ENCODE peak calls at places on chromosomes 3 and 15, in nine cellular contexts. One of them, this sample, is unnamed.

GRCh38 chr3:53229171-53229570 is 26.7 kb downstream of the TKT start:
- DNase-seq in occipital lobe: no peak
- DNase-seq in RWPE1: no peak
- DNase-seq in amygdala: no peak
- DNase-seq in HFFc6: no peak
- DNase-seq in SHP77 treated with DMSO at 0.1 percent for 48 hours: no peak
- DNase-seq in iris pigment epithelial cell: no peak
- DNase-seq in CD8-positive, alpha-beta T cell: no peak
- DNase-seq in RCC 7860: no peak
- DNase-seq in this sample: no peak

GRCh38 chr3:154095832-154096421 is 25.3 kb upstream of the ARHGEF26 start:
- DNase-seq in occipital lobe: no peak
- DNase-seq in RWPE1: peak
- DNase-seq in amygdala: no peak
- DNase-seq in HFFc6: no peak
- DNase-seq in SHP77 treated with DMSO at 0.1 percent for 48 hours: peak
- DNase-seq in iris pigment epithelial cell: peak
- DNase-seq in CD8-positive, alpha-beta T cell: no peak
- DNase-seq in RCC 7860: peak
- DNase-seq in this sample: no peak

GRCh38 chr3:115858995-115859807 is 235.9 kb downstream of the GAP43 start:
- DNase-seq in occipital lobe: no peak
- DNase-seq in RWPE1: no peak
- DNase-seq in amygdala: no peak
- DNase-seq in HFFc6: no peak
- DNase-seq in SHP77 treated with DMSO at 0.1 percent for 48 hours: no peak
- DNase-seq in iris pigment epithelial cell: no peak
- DNase-seq in CD8-positive, alpha-beta T cell: no peak
- DNase-seq in RCC 7860: no peak
- DNase-seq in this sample: no peak

GRCh38 chr3:123870033-123870432 is 14.1 kb downstream of the MYLK start:
- DNase-seq in occipital lobe: no peak
- DNase-seq in RWPE1: peak
- DNase-seq in amygdala: no peak
- DNase-seq in HFFc6: peak
- DNase-seq in SHP77 treated with DMSO at 0.1 percent for 48 hours: no peak
- DNase-seq in iris pigment epithelial cell: no peak
- DNase-seq in CD8-positive, alpha-beta T cell: no peak
- DNase-seq in RCC 7860: peak
- DNase-seq in this sample: no peak

GRCh38 chr3:49745986-49746385 is 22.2 kb upstream of the GMPPB start:
- DNase-seq in occipital lobe: no peak
- DNase-seq in RWPE1: peak
- DNase-seq in amygdala: no peak
- DNase-seq in HFFc6: peak
- DNase-seq in SHP77 treated with DMSO at 0.1 percent for 48 hours: no peak
- DNase-seq in iris pigment epithelial cell: peak
- DNase-seq in CD8-positive, alpha-beta T cell: no peak
- DNase-seq in RCC 7860: no peak
- DNase-seq in this sample: no peak

GRCh38 chr3:29144807-29145206 is 136.1 kb upstream of the RBMS3 start:
- DNase-seq in occipital lobe: no peak
- DNase-seq in RWPE1: no peak
- DNase-seq in amygdala: no peak
- DNase-seq in HFFc6: peak
- DNase-seq in SHP77 treated with DMSO at 0.1 percent for 48 hours: no peak
- DNase-seq in iris pigment epithelial cell: peak
- DNase-seq in CD8-positive, alpha-beta T cell: no peak
- DNase-seq in RCC 7860: no peak
- DNase-seq in this sample: no peak

GRCh38 chr3:86743233-86743632 is 247.7 kb downstream of the VGLL3 start:
- DNase-seq in occipital lobe: no peak
- DNase-seq in RWPE1: no peak
- DNase-seq in amygdala: no peak
- DNase-seq in HFFc6: no peak
- DNase-seq in SHP77 treated with DMSO at 0.1 percent for 48 hours: no peak
- DNase-seq in iris pigment epithelial cell: no peak
- DNase-seq in CD8-positive, alpha-beta T cell: no peak
- DNase-seq in RCC 7860: no peak
- DNase-seq in this sample: no peak

GRCh38 chr3:119937229-119937628 is 155.3 kb downstream of the NR1I2 start:
- DNase-seq in occipital lobe: no peak
- DNase-seq in RWPE1: no peak
- DNase-seq in amygdala: no peak
- DNase-seq in HFFc6: no peak
- DNase-seq in SHP77 treated with DMSO at 0.1 percent for 48 hours: no peak
- DNase-seq in iris pigment epithelial cell: peak
- DNase-seq in CD8-positive, alpha-beta T cell: peak
- DNase-seq in RCC 7860: no peak
- DNase-seq in this sample: no peak

GRCh38 chr3:31533169-31533870 is 595 bp downstream of the STT3B start:
- DNase-seq in occipital lobe: peak
- DNase-seq in RWPE1: peak
- DNase-seq in amygdala: peak
- DNase-seq in HFFc6: peak
- DNase-seq in SHP77 treated with DMSO at 0.1 percent for 48 hours: no peak
- DNase-seq in iris pigment epithelial cell: peak
- DNase-seq in CD8-positive, alpha-beta T cell: peak
- DNase-seq in RCC 7860: no peak
- DNase-seq in this sample: peak

GRCh38 chr3:53581671-53582070 is 87.3 kb downstream of the CACNA1D start:
- DNase-seq in occipital lobe: no peak
- DNase-seq in RWPE1: no peak
- DNase-seq in amygdala: no peak
- DNase-seq in HFFc6: peak
- DNase-seq in SHP77 treated with DMSO at 0.1 percent for 48 hours: no peak
- DNase-seq in iris pigment epithelial cell: peak
- DNase-seq in CD8-positive, alpha-beta T cell: no peak
- DNase-seq in RCC 7860: no peak
- DNase-seq in this sample: no peak

GRCh38 chr3:155963557-155963956 is 93.1 kb downstream of the GMPS start:
- DNase-seq in occipital lobe: no peak
- DNase-seq in RWPE1: no peak
- DNase-seq in amygdala: no peak
- DNase-seq in HFFc6: peak
- DNase-seq in SHP77 treated with DMSO at 0.1 percent for 48 hours: no peak
- DNase-seq in iris pigment epithelial cell: peak
- DNase-seq in CD8-positive, alpha-beta T cell: no peak
- DNase-seq in RCC 7860: no peak
- DNase-seq in this sample: no peak

GRCh38 chr3:15797600-15798303 is at the start of gene ANKRD28:
- DNase-seq in occipital lobe: peak
- DNase-seq in RWPE1: peak
- DNase-seq in amygdala: no peak
- DNase-seq in HFFc6: peak
- DNase-seq in SHP77 treated with DMSO at 0.1 percent for 48 hours: no peak
- DNase-seq in iris pigment epithelial cell: peak
- DNase-seq in CD8-positive, alpha-beta T cell: no peak
- DNase-seq in RCC 7860: peak
- DNase-seq in this sample: peak

GRCh38 chr3:115638991-115639390 is 15.7 kb downstream of the GAP43 start:
- DNase-seq in occipital lobe: no peak
- DNase-seq in RWPE1: no peak
- DNase-seq in amygdala: no peak
- DNase-seq in HFFc6: no peak
- DNase-seq in SHP77 treated with DMSO at 0.1 percent for 48 hours: no peak
- DNase-seq in iris pigment epithelial cell: no peak
- DNase-seq in CD8-positive, alpha-beta T cell: no peak
- DNase-seq in RCC 7860: no peak
- DNase-seq in this sample: no peak

GRCh38 chr15:71013446-71013845 is 101.8 kb upstream of the THSD4 start:
- DNase-seq in occipital lobe: no peak
- DNase-seq in RWPE1: no peak
- DNase-seq in amygdala: no peak
- DNase-seq in HFFc6: no peak
- DNase-seq in SHP77 treated with DMSO at 0.1 percent for 48 hours: no peak
- DNase-seq in iris pigment epithelial cell: peak
- DNase-seq in CD8-positive, alpha-beta T cell: no peak
- DNase-seq in RCC 7860: no peak
- DNase-seq in this sample: no peak

GRCh38 chr3:170257145-170257544 is 34.9 kb downstream of the PRKCI start:
- DNase-seq in occipital lobe: no peak
- DNase-seq in RWPE1: no peak
- DNase-seq in amygdala: no peak
- DNase-seq in HFFc6: no peak
- DNase-seq in SHP77 treated with DMSO at 0.1 percent for 48 hours: no peak
- DNase-seq in iris pigment epithelial cell: no peak
- DNase-seq in CD8-positive, alpha-beta T cell: no peak
- DNase-seq in RCC 7860: no peak
- DNase-seq in this sample: no peak

GRCh38 chr3:119643528-119643927 is 16.9 kb downstream of the POPDC2 start:
- DNase-seq in occipital lobe: no peak
- DNase-seq in RWPE1: peak
- DNase-seq in amygdala: no peak
- DNase-seq in HFFc6: peak
- DNase-seq in SHP77 treated with DMSO at 0.1 percent for 48 hours: no peak
- DNase-seq in iris pigment epithelial cell: peak
- DNase-seq in CD8-positive, alpha-beta T cell: no peak
- DNase-seq in RCC 7860: peak
- DNase-seq in this sample: no peak

GRCh38 chr3:10194328-10195071 is 29.8 kb downstream of the IRAK2 start:
- DNase-seq in occipital lobe: peak
- DNase-seq in RWPE1: peak
- DNase-seq in amygdala: no peak
- DNase-seq in HFFc6: no peak
- DNase-seq in SHP77 treated with DMSO at 0.1 percent for 48 hours: no peak
- DNase-seq in iris pigment epithelial cell: no peak
- DNase-seq in CD8-positive, alpha-beta T cell: peak
- DNase-seq in RCC 7860: no peak
- DNase-seq in this sample: no peak

This sample was measured in endothelial cell.